ENCODE peak calls at places on chromosomes 12 and 14, in ten cellular contexts. S, Y, W, F, N, O, J, U, V and Q are unnamed samples.

GRCh38 chr12:131895640-131896079 is 1.2 kb downstream of the ULK1 start:
- DNase-seq in O (no peak), V (no peak), J (no peak), W (no peak), U (no peak), N (no peak), S (no peak), Y (no peak), F (no peak), Q (no peak)

GRCh38 chr14:65650843-65651242 is 238.3 kb downstream of the FUT8 start:
- DNase-seq in N (no peak), U (no peak), F (no peak), S (no peak), W (no peak), V (no peak), O (no peak), J (no peak), Y (no peak), Q (no peak)

GRCh38 chr12:14946856-14947255 is 8.5 kb upstream of the ERP27 start:
- DNase-seq in J (no peak), Y (no peak), U (no peak), F (no peak), V (no peak), O (no peak), N (no peak), W (no peak), S (no peak), Q (no peak)

GRCh38 chr14:67566908-67567307 is 33.2 kb downstream of the PIGH start:
- DNase-seq in J (peak; percentile 33), Y (no peak), V (no peak), U (no peak), F (no peak), O (no peak), W (no peak), N (no peak), S (no peak), Q (no peak)

GRCh38 chr14:53532871-53533270 is 379.7 kb upstream of the DDHD1 start:
- DNase-seq in J (no peak), U (no peak), V (no peak), Y (no peak), W (no peak), N (no peak), S (no peak), F (no peak), O (no peak), Q (no peak)

GRCh38 chr12:23795494-23795893 is 154.0 kb downstream of the SOX5 start:
- DNase-seq in U (no peak), W (no peak), J (no peak), S (no peak), F (peak; percentile 2), V (no peak), O (no peak), Y (no peak), N (no peak), Q (no peak)

GRCh38 chr12:17020765-17021164 is 414.8 kb upstream of the LMO3 start:
- DNase-seq in J (no peak), S (no peak), F (no peak), O (no peak), U (no peak), N (no peak), W (no peak), Y (no peak), V (no peak), Q (no peak)

GRCh38 chr12:50218386-50218785 is 51.2 kb upstream of the CERS5 start:
- DNase-seq in O (no peak), Y (no peak), V (no peak), J (no peak), S (no peak), W (peak; percentile 91), U (no peak), N (peak; percentile 81), F (no peak), Q (no peak)

GRCh38 chr12:6863586-6864321 is 3.6 kb upstream of the TPI1 start:
- DNase-seq in N (no peak), F (no peak), J (peak; percentile 69), W (no peak), V (no peak), Y (no peak), S (no peak), O (no peak), U (no peak), Q (no peak)

GRCh38 chr14:38125484-38125912 is 82.2 kb upstream of the SSTR1 start:
- DNase-seq in S (no peak), N (no peak), U (no peak), Y (no peak), V (no peak), F (no peak), W (no peak), J (peak; percentile 73), O (no peak), Q (no peak)

GRCh38 chr14:32933623-32933942 is 5.1 kb upstream of the NPAS3 start:
- DNase-seq in Y (no peak), S (no peak), F (no peak), V (no peak), W (no peak), O (no peak), N (no peak), J (no peak), U (no peak), Q (no peak)

GRCh38 chr14:37550511-37550910 is 44.5 kb downstream of the FOXA1 start:
- DNase-seq in O (no peak), U (no peak), V (no peak), W (no peak), F (no peak), J (no peak), N (no peak), Y (no peak), S (no peak), Q (no peak)

GRCh38 chr12:53115112-53115890 is 12.0 kb downstream of the SOAT2 start:
- DNase-seq in V (peak; percentile 90), J (no peak), W (no peak), S (no peak), F (no peak), Y (no peak), N (no peak), U (peak; percentile 65), O (no peak), Q (no peak)

GRCh38 chr12:32273712-32274111 is 125.6 kb upstream of the FGD4 start:
- DNase-seq in S (peak; percentile 55), O (no peak), F (no peak), V (peak; percentile 51), W (no peak), Y (no peak), U (peak; percentile 50), J (peak; percentile 90), N (no peak), Q (no peak)

GRCh38 chr14:61042220-61042619 is 61.2 kb downstream of the SLC38A6 start:
- DNase-seq in F (peak; percentile 83), W (no peak), O (no peak), Y (no peak), J (no peak), V (no peak), S (no peak), U (no peak), N (no peak), Q (no peak)

GRCh38 chr12:6612247-6612646 is 5.1 kb upstream of the CHD4 start:
- DNase-seq in S (no peak), O (no peak), N (no peak), F (no peak), Y (no peak), U (no peak), V (no peak), J (no peak), W (no peak), Q (no peak)

GRCh38 chr14:66284346-66284745 is 201.8 kb upstream of the CCDC196 start:
- DNase-seq in W (no peak), S (no peak), V (no peak), J (no peak), O (no peak), N (no peak), F (peak; percentile 4), U (no peak), Y (no peak), Q (no peak)

GRCh38 chr12:119715268-119715620 is 47.3 kb downstream of the PRKAB1 start:
- DNase-seq in O (no peak), J (no peak), V (no peak), S (no peak), U (no peak), Y (no peak), N (no peak), F (peak; percentile 6), W (no peak), Q (no peak)
- TF ChIP-seq POLR2AphosphoS5 in O (no peak), J (no peak), V (no peak), S (no peak), U (no peak), Y (no peak), N (no peak), F (no peak), W (no peak), Q (no peak)

GRCh38 chr12:39230086-39230485 is 212.8 kb downstream of the KIF21A start:
- DNase-seq in V (no peak), W (no peak), N (no peak), U (no peak), S (no peak), O (no peak), J (no peak), Y (no peak), F (no peak), Q (no peak)

GRCh38 chr12:39224971-39225370 is 217.9 kb downstream of the KIF21A start:
- DNase-seq in O (no peak), U (no peak), N (no peak), J (no peak), V (no peak), W (no peak), Y (no peak), F (no peak), S (no peak), Q (no peak)

GRCh38 chr12:39227218-39227617 is 215.7 kb downstream of the KIF21A start:
- DNase-seq in U (no peak), J (no peak), V (no peak), O (no peak), F (no peak), N (no peak), S (no peak), W (no peak), Y (no peak), Q (no peak)
- TF ChIP-seq POLR2AphosphoS5 in U (no peak), J (no peak), V (no peak), O (no peak), F (no peak), N (no peak), S (no peak), W (no peak), Y (no peak), Q (no peak)

DNA sequence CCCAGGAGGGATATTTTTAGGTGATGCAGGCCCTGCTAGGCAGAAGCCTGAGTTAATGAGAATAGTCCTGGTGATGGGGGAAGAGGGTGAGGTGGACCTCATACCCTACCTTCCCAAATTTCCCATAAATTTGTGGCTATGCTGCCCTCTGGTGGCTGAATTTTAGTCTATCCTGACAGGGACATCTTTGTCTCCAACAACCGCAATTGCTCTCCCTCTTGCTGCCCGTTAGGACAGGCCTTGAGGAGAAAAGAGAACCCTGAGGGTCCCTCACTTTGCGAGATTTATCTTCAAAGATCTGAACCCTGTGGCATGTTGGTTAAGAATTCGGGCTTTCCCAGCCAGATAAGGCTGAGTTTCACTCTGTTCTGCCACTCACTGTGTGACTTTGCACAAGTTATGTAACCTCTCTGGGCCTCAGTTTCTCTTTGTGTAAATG is 9.8 kb upstream of the ZNF385A start:
- DNase-seq in F (peak; percentile 25), W (peak; percentile 45), V (peak; percentile 86), U (peak; percentile 64), N (no peak), J (no peak), S (peak; percentile 57), Y (peak; percentile 56), O (no peak), Q (peak; percentile 77)
- TF ChIP-seq POLR2AphosphoS5 in F (no peak), W (no peak), V (no peak), U (no peak), N (no peak), J (no peak), S (no peak), Y (no peak), O (no peak), Q (peak; percentile 46)

GRCh38 chr12:88471641-88472040 is 108.6 kb downstream of the KITLG start:
- DNase-seq in S (no peak), W (peak; percentile 45), N (no peak), U (no peak), F (no peak), O (no peak), Y (no peak), J (no peak), V (no peak), Q (no peak)
- TF ChIP-seq POLR2AphosphoS5 in S (no peak), W (peak; percentile 16), N (no peak), U (no peak), F (no peak), O (no peak), Y (no peak), J (no peak), V (no peak), Q (no peak)